ENCODE peak calls at places on chromosomes 2 and 18, in five cellular contexts. Y is skeletal muscle cell, H is A549, C is heart left ventricle, G is occipital lobe. X is an unnamed sample.

GRCh38 chr2:112547333-112547732 is 5.1 kb downstream of the POLR1B start:
- DNase-seq in C (no peak), Y (peak), H (peak), G (no peak), X (no peak)

GRCh38 chr18:49934457-49934856 is 121.1 kb upstream of the ACAA2 start:
- DNase-seq in Y (peak), C (no peak), G (no peak), H (no peak), X (no peak)

GRCh38 chr2:45029215-45029614 is 20.0 kb upstream of the SIX2 start:
- DNase-seq in G (no peak), C (no peak), H (no peak), Y (no peak), X (no peak)

GRCh38 chr18:13376298-13376840 is 157.8 kb downstream of the LDLRAD4 start:
- DNase-seq in G (no peak), Y (no peak), H (no peak), C (no peak), X (no peak)

GRCh38 chr2:36562973-36563532 is 34.9 kb downstream of the FEZ2 start:
- DNase-seq in C (no peak), Y (no peak), H (no peak), G (no peak), X (no peak)

GRCh38 chr2:235569837-235570236 is 76.0 kb downstream of the AGAP1 start:
- DNase-seq in G (no peak), Y (no peak), H (no peak), C (no peak), X (no peak)

GRCh38 chr2:28755411-28755810 is 3.8 kb downstream of the PPP1CB start:
- DNase-seq in Y (no peak), G (no peak), H (no peak), C (no peak), X (no peak)

GRCh38 chr2:157751462-157752058 is 122.9 kb upstream of the ACVR1C start:
- DNase-seq in C (no peak), G (peak), Y (peak), H (peak), X (no peak)

GRCh38 chr2:224816816-224817215 is 100.7 kb upstream of the CCDC195 start:
- DNase-seq in Y (peak), C (no peak), G (no peak), H (peak), X (peak)

GRCh38 chr18:49812321-49813070 is 837 bp downstream of the ACAA2 start:
- DNase-seq in Y (no peak), H (no peak), G (no peak), C (no peak), X (no peak)

GRCh38 chr2:205701509-205701908 is 19.2 kb downstream of the NRP2 start:
- DNase-seq in C (no peak), G (no peak), H (no peak), Y (no peak), X (no peak)

GRCh38 chr2:130807659-130808385 is 28.9 kb upstream of the ARHGEF4 start:
- DNase-seq in H (no peak), G (no peak), Y (no peak), C (no peak), X (no peak)

GRCh38 chr18:41906528-41907256 is 48.3 kb upstream of the PIK3C3 start:
- DNase-seq in G (no peak), Y (peak), C (no peak), H (peak), X (peak)

GRCh38 chr18:79191418-79191817 is 122.2 kb downstream of the ATP9B start:
- DNase-seq in C (no peak), H (no peak), G (no peak), Y (no peak), X (no peak)

GRCh38 chr2:237509905-237510304 is 22.9 kb downstream of the MLPH start:
- DNase-seq in G (no peak), Y (no peak), C (no peak), H (no peak), X (no peak)